ENCODE peak calls at places on chromosomes 16 and 17, in six cellular contexts. V, W, Y, Z, X and H are unnamed samples.

GRCh38 chr17:69508814-69509213 is 94.3 kb downstream of the MAP2K6 start:
- DNase-seq in V (no peak), W (no peak), Y (no peak), Z (peak; percentile 34), X (no peak), H (no peak)

GRCh38 chr17:77445908-77446535 is 305.3 kb downstream of the SEC14L1 start:
- DNase-seq in V (no peak), W (peak; percentile 76), Y (peak; percentile 37), Z (no peak), X (no peak), H (no peak)

GRCh38 chr17:50364715-50365114 is 8.3 kb downstream of the MRPL27 start:
- DNase-seq in V (no peak), W (no peak), Y (no peak), Z (no peak), X (no peak), H (no peak)

GRCh38 chr16:50866806-50867205 is 124.9 kb downstream of the CYLD start:
- DNase-seq in V (no peak), W (no peak), Y (no peak), Z (no peak), X (peak; percentile 14), H (no peak)

GRCh38 chr16:54265558-54266213 is 20.9 kb downstream of the IRX3 start:
- DNase-seq in V (no peak), W (no peak), Y (no peak), Z (no peak), X (no peak), H (peak; percentile 33)

GRCh38 chr16:22314661-22315626 is 17.7 kb downstream of the POLR3E start:
- DNase-seq in V (no peak), W (no peak), Y (no peak), Z (no peak), X (peak; percentile 88), H (no peak)

GRCh38 chr16:46899443-46900143 is 15.4 kb downstream of the GPT2 start:
- DNase-seq in V (no peak), W (no peak), Y (no peak), Z (no peak), X (no peak), H (peak; percentile 45)

GRCh38 chr16:84357191-84357651 is 11.1 kb upstream of the ATP2C2 start:
- DNase-seq in V (no peak), W (no peak), Y (no peak), Z (peak; percentile 26), X (peak; percentile 93), H (peak; percentile 35)

GRCh38 chr17:78839173-78839761 is 1.3 kb downstream of the USP36 start:
- DNase-seq in V (no peak), W (no peak), Y (no peak), Z (no peak), X (peak; percentile 71), H (peak; percentile 68)

GRCh38 chr17:48644910-48645557 is 18.9 kb upstream of the HOXB9 start:
- DNase-seq in V (no peak), W (no peak), Y (no peak), Z (no peak), X (no peak), H (no peak)

GRCh38 chr17:7466644-7467341 is 12.6 kb downstream of the ZBTB4 start:
- DNase-seq in V (peak; percentile 34), W (no peak), Y (peak; percentile 71), Z (peak; percentile 71), X (peak; percentile 26), H (peak; percentile 92)

GRCh38 chr17:52606098-52606497 is 447.6 kb upstream of the CA10 start:
- DNase-seq in V (no peak), W (no peak), Y (no peak), Z (no peak), X (peak; percentile 29), H (peak; percentile 8)

GRCh38 chr17:17134051-17134951 is 71.8 kb downstream of the PLD6 start:
- DNase-seq in V (no peak), W (no peak), Y (no peak), Z (no peak), X (no peak), H (no peak)

GRCh38 chr16:89442990-89443726 is 47.2 kb downstream of the ANKRD11 start:
- DNase-seq in V (peak; percentile 59), W (no peak), Y (peak; percentile 77), Z (peak; percentile 77), X (peak; percentile 88), H (peak; percentile 74)

GRCh38 chr16:10521681-10522274 is 58.6 kb downstream of the EMP2 start:
- DNase-seq in V (peak; percentile 63), W (peak; percentile 41), Y (peak; percentile 81), Z (peak; percentile 67), X (peak; percentile 45), H (peak; percentile 74)

GRCh38 chr16:1184156-1184868 is 31.4 kb downstream of the CACNA1H start:
- DNase-seq in V (no peak), W (no peak), Y (no peak), Z (no peak), X (no peak), H (no peak)

GRCh38 chr16:54277845-54278703 is 8.5 kb downstream of the IRX3 start:
- DNase-seq in V (no peak), W (no peak), Y (no peak), Z (no peak), X (no peak), H (no peak)

GRCh38 chr16:75238132-75238852 is 13.1 kb downstream of the BCAR1 start:
- DNase-seq in V (peak; percentile 89), W (peak; percentile 58), Y (peak; percentile 92), Z (peak; percentile 90), X (no peak), H (peak; percentile 85)

GRCh38 chr17:68320311-68320865 is 29.1 kb downstream of the ARSG start:
- DNase-seq in V (no peak), W (no peak), Y (no peak), Z (no peak), X (peak; percentile 49), H (no peak)

GRCh38 chr16:20859699-20860098 is 40.5 kb downstream of the DCUN1D3 start:
- DNase-seq in V (peak; percentile 20), W (no peak), Y (no peak), Z (no peak), X (no peak), H (no peak)

DNA sequence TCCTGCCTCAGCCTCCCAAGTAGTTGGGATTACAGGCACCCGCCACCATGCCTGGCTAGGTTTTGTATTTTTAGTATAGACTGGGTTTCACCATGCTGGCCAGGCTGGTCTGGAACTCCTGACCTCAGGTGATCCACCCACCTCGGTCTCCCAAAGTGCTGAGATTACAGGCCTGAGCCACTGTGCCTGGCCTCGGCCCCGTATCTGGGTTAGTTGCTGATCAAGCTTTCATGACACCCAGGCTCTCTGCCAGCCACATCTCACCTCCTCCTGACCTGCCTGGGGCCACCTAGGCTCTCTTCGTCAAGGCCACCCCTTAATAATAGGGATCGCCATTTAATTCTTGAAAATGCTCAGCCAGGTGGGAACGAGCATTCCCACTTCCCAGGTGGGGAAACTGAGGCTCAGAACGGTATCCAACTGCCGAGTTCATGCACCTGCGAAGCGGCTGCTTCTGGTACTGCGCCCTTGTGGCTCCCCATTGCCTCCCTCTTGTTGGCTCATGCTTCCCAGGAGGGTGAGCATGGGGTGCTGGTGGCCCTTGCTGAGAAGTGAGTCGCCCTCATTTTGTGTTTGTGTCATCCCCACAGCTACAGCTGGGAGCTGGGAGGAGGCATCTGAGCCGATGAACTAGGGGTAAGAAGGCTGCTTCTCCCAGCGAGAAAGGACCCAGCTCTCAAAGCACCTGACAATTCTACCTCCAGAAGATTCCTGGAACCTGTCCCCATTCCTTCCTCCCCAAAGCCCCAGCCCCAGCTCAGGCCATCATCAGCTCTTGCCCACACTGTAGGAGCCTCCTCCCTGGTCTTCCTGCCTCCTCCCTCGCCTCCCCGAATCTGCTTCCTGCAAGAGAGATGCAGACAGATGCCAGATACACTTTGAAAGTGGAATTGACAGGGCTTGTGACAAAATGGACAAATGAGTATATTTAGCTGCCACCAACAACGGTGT is 17.3 kb upstream of the SNN start:
- DNase-seq in V (no peak), W (no peak), Y (no peak), Z (no peak), X (no peak), H (no peak)
- H3K4me3 ChIP-seq in V (no peak overlapping the region), W (no peak overlapping the region), Y (no peak overlapping the region), Z (no peak overlapping the region), X (no peak overlapping the region), H (no peak overlapping the region)

GRCh38 chr17:81868674-81869220 is 2.4 kb downstream of the ARHGDIA start:
- DNase-seq in V (no peak), W (no peak), Y (peak; percentile 80), Z (peak; percentile 87), X (peak; percentile 50), H (peak; percentile 89)
- H3K4me3 ChIP-seq in V (no peak overlapping the region), W (no peak overlapping the region), Y (peak overlapping the region; percentile 83), Z (no peak overlapping the region), X (no peak overlapping the region), H (peak overlapping the region; percentile 76)

GRCh38 chr17:71189493-71189831 is 931.4 kb upstream of the SOX9 start:
- DNase-seq in V (no peak), W (no peak), Y (no peak), Z (no peak), X (no peak), H (no peak)

GRCh38 chr17:71188811-71189492 is 931.9 kb upstream of the SOX9 start:
- DNase-seq in V (no peak), W (no peak), Y (peak; percentile 49), Z (peak; percentile 96), X (peak; percentile 90), H (peak; percentile 91)

GRCh38 chr17:71183083-71183697 is 937.6 kb upstream of the SOX9 start:
- DNase-seq in V (no peak), W (no peak), Y (no peak), Z (no peak), X (no peak), H (no peak)

GRCh38 chr17:71184716-71185115 is 936.1 kb upstream of the SOX9 start:
- DNase-seq in V (no peak), W (no peak), Y (no peak), Z (peak; percentile 17), X (peak; percentile 54), H (peak; percentile 58)

DNA sequence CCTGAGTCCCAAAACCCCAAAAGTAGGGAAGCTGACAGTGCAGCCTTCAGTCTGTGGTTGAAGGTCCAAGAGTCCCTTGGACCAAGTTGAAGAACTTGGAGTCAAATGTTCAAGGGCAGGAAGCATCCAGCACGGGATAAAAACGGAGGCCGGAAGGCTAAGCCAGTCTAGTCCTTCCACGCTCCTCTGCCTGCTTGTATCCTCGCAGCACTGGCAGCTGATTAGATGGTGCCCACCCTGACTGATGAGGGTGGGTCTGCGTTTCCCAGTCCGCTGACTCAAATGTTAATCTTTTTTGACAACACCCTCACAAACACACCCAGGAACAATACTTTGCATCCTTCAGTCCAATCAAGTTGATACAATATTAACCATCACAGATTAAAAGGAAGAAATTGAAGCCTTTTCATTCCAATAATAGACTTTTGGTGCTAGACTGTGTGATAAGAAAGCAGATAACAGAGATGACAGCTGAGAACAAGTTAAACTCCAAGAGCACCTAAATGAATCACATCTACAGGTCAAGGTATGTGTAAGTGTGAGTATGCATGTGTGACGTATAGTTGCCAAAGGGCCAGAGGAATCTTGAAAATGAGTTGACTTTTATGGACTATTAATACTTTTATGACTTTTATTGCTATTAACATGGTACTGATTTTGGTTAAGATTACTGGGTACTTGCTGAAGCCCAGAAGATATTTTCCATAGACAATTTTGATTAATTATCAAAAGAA is 933.5 kb upstream of the SOX9 start:
- DNase-seq in V (no peak), W (no peak), Y (no peak), Z (no peak), X (peak; percentile 61), H (no peak)
- H3K4me3 ChIP-seq in V (no peak overlapping the region), W (no peak overlapping the region), Y (no peak overlapping the region), Z (no peak overlapping the region), X (no peak overlapping the region), H (no peak overlapping the region)

DNA sequence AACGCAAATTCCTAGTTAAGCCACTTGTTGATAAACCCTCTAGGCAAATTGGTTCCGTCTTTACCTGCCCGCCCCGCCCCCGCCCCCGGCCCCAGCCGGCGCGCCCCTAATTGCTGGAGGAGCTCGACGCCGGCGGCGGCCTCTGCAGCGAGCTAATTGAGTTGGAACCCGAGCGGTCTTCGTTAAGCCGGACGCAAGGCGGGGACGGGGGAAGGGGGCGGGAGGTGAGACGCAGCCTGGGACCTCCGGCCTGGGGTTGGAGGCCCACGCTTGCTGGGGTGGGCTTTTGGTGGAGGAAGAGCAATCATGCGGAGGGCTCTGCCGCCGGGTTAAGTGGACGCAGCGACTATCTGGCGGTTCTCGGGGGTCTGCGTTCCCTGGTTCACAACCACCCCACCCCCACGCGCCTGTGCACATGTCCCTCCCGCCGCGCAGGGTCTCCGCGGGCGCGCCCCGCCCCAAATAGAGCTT is 12.7 kb upstream of the FOXF1 start:
- DNase-seq in V (no peak), W (no peak), Y (no peak), Z (no peak), X (no peak), H (no peak)
- H3K4me3 ChIP-seq in V (no peak overlapping the region), W (no peak overlapping the region), Y (no peak overlapping the region), Z (no peak overlapping the region), X (no peak overlapping the region), H (no peak overlapping the region)